ENCODE peak calls at places on chromosome 1, in five cellular contexts. S is A549, W is HepG2, K is endothelial cell of umbilical vein, V is K562. T is an unnamed sample.

GRCh38 chr1:40592107-40592773 is 60.8 kb downstream of the ZNF684 start:
- DNase-seq in S (peak), W (peak), K (peak), V (peak), T (peak)

GRCh38 chr1:42922687-42923366 is 35.8 kb downstream of the SLC2A1 start:
- DNase-seq in S (peak), W (peak), K (peak), V (peak), T (peak)

GRCh38 chr1:202291961-202292712 is 49.6 kb downstream of the UBE2T start:
- DNase-seq in S (peak), W (no peak), K (peak), V (no peak), T (no peak)

GRCh38 chr1:227961651-227962050 is 13.9 kb upstream of the WNT9A start:
- DNase-seq in S (no peak), W (no peak), K (no peak), V (no peak), T (peak)

GRCh38 chr1:208387908-208388756 is 143.9 kb upstream of the PLXNA2 start:
- DNase-seq in S (no peak), W (no peak), K (no peak), V (no peak), T (no peak)

GRCh38 chr1:9317591-9318331 is 25.1 kb downstream of the SPSB1 start:
- DNase-seq in S (peak), W (no peak), K (peak), V (no peak), T (no peak)

GRCh38 chr1:67174716-67175284 is 8.5 kb downstream of the IL23R start:
- DNase-seq in S (no peak), W (no peak), K (no peak), V (no peak), T (no peak)

GRCh38 chr1:1101503-1101902 is 14.4 kb downstream of the C1orf159 start:
- DNase-seq in S (no peak), W (no peak), K (no peak), V (no peak), T (no peak)

GRCh38 chr1:197958861-197959260 is 41.7 kb downstream of the LHX9 start:
- DNase-seq in S (no peak), W (no peak), K (no peak), V (no peak), T (no peak)

GRCh38 chr1:82994866-82995370 is 1004.0 kb downstream of the TTLL7 start:
- DNase-seq in S (no peak), W (no peak), K (no peak), V (no peak), T (no peak)

GRCh38 chr1:51789342-51789741 is 89.2 kb downstream of the NRDC start:
- DNase-seq in S (no peak), W (no peak), K (no peak), V (no peak), T (no peak)

GRCh38 chr1:230265200-230266115 is 160.7 kb downstream of the PGBD5 start:
- DNase-seq in S (no peak), W (no peak), K (no peak), V (no peak), T (no peak)

GRCh38 chr1:8477199-8477982 is 159.5 kb downstream of the SLC45A1 start:
- DNase-seq in S (no peak), W (no peak), K (no peak), V (no peak), T (no peak)

GRCh38 chr1:101283443-101283842 is 46.6 kb downstream of the S1PR1 start:
- DNase-seq in S (no peak), W (no peak), K (no peak), V (peak), T (no peak)

GRCh38 chr1:64532646-64533045 is 62.7 kb downstream of the CACHD1 start:
- DNase-seq in S (no peak), W (no peak), K (no peak), V (no peak), T (no peak)

GRCh38 chr1:68963353-68963752 is 466.5 kb upstream of the DEPDC1 start:
- DNase-seq in S (no peak), W (no peak), K (no peak), V (no peak), T (no peak)

GRCh38 chr1:231590453-231591198 is 36.0 kb upstream of the DISC1 start:
- DNase-seq in S (peak), W (peak), K (peak), V (peak), T (peak)

GRCh38 chr1:82260051-82260450 is 459.3 kb downstream of the ADGRL2 start:
- DNase-seq in S (no peak), W (no peak), K (peak), V (no peak), T (no peak)

GRCh38 chr1:171263915-171264314 is 15.6 kb downstream of the FMO1 start:
- DNase-seq in S (no peak), W (no peak), K (no peak), V (no peak), T (no peak)

GRCh38 chr1:63294797-63295594 is 27.4 kb upstream of the FOXD3 start:
- DNase-seq in S (no peak), W (no peak), K (no peak), V (no peak), T (no peak)

GRCh38 chr1:165645654-165646366 is 14.8 kb downstream of the MGST3 start:
- DNase-seq in S (peak), W (peak), K (no peak), V (peak), T (no peak)

GRCh38 chr1:71658295-71658694 is 577.5 kb upstream of the ZRANB2 start:
- DNase-seq in S (no peak), W (no peak), K (no peak), V (no peak), T (no peak)

GRCh38 chr1:23194119-23194984 is 22.9 kb downstream of the HTR1D start:
- DNase-seq in S (peak), W (no peak), K (no peak), V (no peak), T (no peak)

GRCh38 chr1:170881268-170882265 is 53.8 kb upstream of the MROH9 start:
- DNase-seq in S (peak), W (no peak), K (peak), V (no peak), T (peak)

GRCh38 chr1:53076721-53077598 is 14.9 kb downstream of the PODN start:
- DNase-seq in S (no peak), W (no peak), K (no peak), V (no peak), T (no peak)

GRCh38 chr1:203534012-203534411 is 40.1 kb downstream of the OPTC start:
- DNase-seq in S (no peak), W (no peak), K (no peak), V (no peak), T (no peak)

GRCh38 chr1:203536575-203536974 is 42.6 kb downstream of the OPTC start:
- DNase-seq in S (no peak), W (no peak), K (no peak), V (no peak), T (no peak)

GRCh38 chr1:203536981-203537455 is 43.1 kb downstream of the OPTC start:
- DNase-seq in S (peak), W (peak), K (no peak), V (no peak), T (peak)

GRCh38 chr1:203537806-203538464 is 44.0 kb downstream of the OPTC start:
- DNase-seq in S (peak), W (peak), K (no peak), V (no peak), T (no peak)

GRCh38 chr1:203534526-203534925 is 40.6 kb downstream of the OPTC start:
- DNase-seq in S (peak), W (no peak), K (no peak), V (no peak), T (no peak)
- TF ChIP-seq MAX in S (peak), W (no peak), K (no peak), V (no peak), T (no peak)

DNA sequence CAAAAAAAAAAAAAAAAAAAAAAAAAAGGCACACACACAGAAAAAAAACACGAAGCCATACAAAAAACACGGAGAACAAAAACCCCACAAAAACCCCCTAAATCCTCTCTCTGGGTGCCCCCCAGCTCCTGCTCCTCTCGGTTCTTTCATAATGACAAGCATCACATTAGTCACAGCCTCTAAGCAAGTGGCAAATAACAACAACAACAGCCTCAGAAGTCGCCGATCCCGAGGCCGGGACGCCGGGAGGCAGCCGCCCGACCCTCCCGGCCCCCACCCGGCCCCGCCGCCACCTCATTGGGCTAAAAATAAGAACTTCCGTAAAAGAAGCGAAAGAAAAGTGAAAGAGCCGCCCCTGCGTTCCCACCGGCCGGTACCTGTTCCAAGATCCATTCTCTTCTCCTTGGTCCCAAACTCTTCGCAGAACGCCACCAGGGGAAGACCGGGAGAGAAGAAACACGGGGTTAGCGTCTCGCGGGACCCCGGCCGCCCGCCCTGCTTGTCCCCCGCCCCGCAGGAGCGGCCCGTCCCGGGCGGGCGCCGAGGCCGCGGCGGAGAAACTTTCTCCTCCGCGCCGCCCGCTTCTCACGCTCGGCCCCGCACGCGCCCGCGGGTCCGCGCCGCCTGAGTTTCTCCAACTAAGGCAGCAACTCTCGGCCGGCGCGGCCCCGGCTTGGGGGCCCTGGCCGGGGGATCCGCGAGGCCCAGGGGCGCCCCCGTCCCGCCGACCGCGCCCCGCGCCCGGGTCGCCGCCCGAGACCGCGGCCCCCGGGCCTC is 102.8 kb downstream of the CASZ1 start:
- DNase-seq in S (no peak), W (no peak), K (peak), V (peak), T (peak)
- TF ChIP-seq MYC in S (no peak), W (no peak), K (no peak), V (no peak), T (no peak)

DNA sequence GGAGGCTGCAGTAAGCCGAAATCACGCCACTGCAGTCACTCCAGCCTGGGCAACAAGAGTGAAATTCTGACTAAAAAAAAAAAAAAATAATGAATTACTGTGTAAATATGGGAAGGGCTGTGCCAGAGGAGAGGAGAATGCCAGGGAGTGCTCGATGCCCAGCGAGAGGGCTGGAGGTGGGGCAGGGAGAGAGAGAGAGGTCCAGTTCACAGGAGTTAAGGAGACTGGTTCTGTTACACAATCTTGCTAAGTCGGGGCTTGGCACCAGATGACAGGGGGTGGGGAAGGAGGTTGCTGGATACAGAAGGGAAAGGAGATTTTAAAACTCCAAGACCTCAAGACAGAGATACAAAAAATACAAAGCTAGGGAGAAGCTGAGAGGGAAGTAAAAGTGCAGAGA is 1.2 kb downstream of the SELENBP1 start:
- DNase-seq in S (peak), W (no peak), K (no peak), V (no peak), T (no peak)
- TF ChIP-seq POLR2A in S (no peak), W (no peak), K (no peak), V (no peak), T (no peak)

GRCh38 chr1:156746381-156746715 is 5.1 kb downstream of the HDGF start:
- DNase-seq in S (no peak), W (no peak), K (peak), V (no peak), T (no peak)

GRCh38 chr1:156744786-156745419 is 4.0 kb upstream of the MRPL24 start:
- DNase-seq in S (no peak), W (no peak), K (no peak), V (no peak), T (no peak)

GRCh38 chr1:156748670-156749428 is 2.6 kb downstream of the HDGF start:
- DNase-seq in S (peak), W (peak), K (peak), V (no peak), T (peak)

GRCh38 chr1:156747737-156748669 is 3.5 kb downstream of the HDGF start:
- DNase-seq in S (no peak), W (no peak), K (peak), V (no peak), T (no peak)

DNA sequence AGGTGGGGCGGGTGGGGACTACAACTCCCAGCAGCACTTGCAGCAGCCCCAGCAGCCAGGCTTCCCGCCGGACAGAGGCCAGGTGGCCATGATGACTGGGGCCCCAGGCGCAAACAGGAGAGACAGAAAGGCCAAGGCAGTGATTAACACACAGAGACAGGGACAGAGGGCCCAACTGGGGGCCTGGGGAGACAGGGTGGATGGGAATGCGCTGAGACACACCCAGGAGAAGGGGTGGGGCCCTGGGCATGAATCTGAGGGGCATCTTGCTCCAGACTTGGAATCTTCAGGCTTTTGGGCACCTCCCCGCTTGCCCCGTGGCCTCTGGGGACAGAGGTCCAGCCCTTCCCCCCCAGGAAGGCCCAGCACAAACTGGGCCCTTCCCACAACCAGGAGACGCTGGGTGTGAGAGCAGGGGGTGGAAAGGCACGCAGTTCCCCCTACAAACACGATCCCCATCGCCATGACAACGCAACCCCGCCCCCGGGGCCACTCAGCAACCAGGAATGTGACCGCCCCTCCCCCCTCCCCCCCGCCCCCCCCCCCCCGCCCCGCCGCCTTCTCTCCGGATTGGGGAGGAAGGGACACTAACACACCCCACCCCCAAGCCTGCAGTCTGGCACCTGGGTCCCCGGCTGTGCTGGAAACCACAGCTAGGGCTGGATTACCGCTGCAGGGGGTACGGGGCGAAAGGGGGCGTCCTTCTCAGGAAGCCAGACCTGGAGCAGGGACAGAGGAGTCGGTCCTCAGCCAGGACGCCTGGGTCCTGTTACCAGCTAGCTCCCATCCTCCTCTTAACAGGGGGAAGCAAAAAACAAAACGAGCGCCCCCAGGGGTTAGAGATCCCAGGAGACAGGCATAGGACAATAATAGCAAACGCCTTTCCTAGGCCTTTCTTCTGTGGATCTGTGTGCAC is 4.5 kb downstream of the HDGF start:
- DNase-seq in S (peak), W (peak), K (peak), V (peak), T (peak)
- TF ChIP-seq MAX in S (peak), W (peak), K (peak), V (no peak), T (no peak)

GRCh38 chr1:162019436-162019835 is 4.2 kb downstream of the OLFML2B start:
- DNase-seq in S (no peak), W (no peak), K (no peak), V (no peak), T (no peak)

GRCh38 chr1:162021124-162021523 is 2.5 kb downstream of the OLFML2B start:
- DNase-seq in S (no peak), W (no peak), K (no peak), V (no peak), T (no peak)

GRCh38 chr1:162019006-162019405 is 4.7 kb downstream of the OLFML2B start:
- DNase-seq in S (no peak), W (no peak), K (peak), V (no peak), T (no peak)

GRCh38 chr1:162018418-162018817 is 5.3 kb downstream of the OLFML2B start:
- DNase-seq in S (no peak), W (no peak), K (no peak), V (no peak), T (no peak)

GRCh38 chr1:162020145-162020544 is 3.5 kb downstream of the OLFML2B start:
- DNase-seq in S (no peak), W (no peak), K (no peak), V (no peak), T (no peak)
- TF ChIP-seq MYC in S (no peak), W (no peak), K (no peak), V (no peak), T (no peak)

DNA sequence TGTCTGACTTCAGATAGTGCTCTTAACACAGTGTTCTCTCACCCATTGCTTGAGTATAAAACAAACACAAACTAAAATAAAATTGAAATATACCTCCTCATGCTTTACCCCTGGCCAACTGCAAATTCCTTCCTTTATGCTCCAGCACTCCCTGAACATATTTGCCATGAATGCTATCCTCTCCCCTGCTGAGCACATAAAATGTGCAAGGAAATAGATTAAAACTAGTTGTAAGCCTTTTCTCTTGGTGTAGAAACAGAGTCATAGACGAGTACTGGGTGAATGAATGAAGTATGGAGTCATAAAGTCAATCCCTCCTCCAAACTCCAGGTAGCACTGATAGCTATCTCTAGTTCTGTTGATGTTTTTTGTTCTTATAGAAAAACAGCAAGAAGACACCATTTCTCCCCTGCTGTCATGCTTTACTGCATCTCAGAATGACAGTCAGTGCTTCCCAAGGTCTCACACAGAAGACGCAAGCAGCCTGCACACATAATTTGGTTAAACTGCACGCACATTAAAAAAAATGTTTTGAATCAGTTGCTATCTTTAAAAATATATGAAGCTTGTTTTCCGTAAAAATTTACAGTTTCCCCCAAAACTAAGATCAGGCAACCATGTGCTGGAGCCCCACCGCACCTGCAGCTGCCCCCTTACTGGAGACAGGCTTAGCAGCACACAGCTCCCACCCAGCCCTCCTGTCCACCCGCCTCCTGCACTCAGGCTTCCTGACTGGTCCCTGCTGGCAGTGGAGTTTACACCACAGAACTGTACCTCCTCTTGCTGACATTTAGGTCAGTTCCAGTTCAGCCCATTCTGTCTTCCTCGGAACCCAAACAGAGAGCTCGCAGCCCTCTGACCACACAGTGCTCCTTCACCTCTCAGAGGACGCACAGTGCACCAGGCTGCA is 2.3 kb downstream of the GPR161 start:
- DNase-seq in S (no peak), W (no peak), K (no peak), V (no peak), T (no peak)
- TF ChIP-seq POLR2A in S (no peak), W (no peak), K (no peak), V (no peak), T (no peak)

GRCh38 chr1:15501208-15502032 is 22.6 kb downstream of the CASP9 start:
- DNase-seq in S (peak), W (peak), K (peak), V (peak), T (peak)
- TF ChIP-seq MAX in S (no peak), W (no peak), K (no peak), V (no peak), T (peak)

GRCh38 chr1:94160811-94161210 is 39.9 kb upstream of the ABCA4 start:
- DNase-seq in S (peak), W (peak), K (peak), V (no peak), T (no peak)
- TF ChIP-seq MYC in S (no peak), W (no peak), K (no peak), V (no peak), T (no peak)

DNA sequence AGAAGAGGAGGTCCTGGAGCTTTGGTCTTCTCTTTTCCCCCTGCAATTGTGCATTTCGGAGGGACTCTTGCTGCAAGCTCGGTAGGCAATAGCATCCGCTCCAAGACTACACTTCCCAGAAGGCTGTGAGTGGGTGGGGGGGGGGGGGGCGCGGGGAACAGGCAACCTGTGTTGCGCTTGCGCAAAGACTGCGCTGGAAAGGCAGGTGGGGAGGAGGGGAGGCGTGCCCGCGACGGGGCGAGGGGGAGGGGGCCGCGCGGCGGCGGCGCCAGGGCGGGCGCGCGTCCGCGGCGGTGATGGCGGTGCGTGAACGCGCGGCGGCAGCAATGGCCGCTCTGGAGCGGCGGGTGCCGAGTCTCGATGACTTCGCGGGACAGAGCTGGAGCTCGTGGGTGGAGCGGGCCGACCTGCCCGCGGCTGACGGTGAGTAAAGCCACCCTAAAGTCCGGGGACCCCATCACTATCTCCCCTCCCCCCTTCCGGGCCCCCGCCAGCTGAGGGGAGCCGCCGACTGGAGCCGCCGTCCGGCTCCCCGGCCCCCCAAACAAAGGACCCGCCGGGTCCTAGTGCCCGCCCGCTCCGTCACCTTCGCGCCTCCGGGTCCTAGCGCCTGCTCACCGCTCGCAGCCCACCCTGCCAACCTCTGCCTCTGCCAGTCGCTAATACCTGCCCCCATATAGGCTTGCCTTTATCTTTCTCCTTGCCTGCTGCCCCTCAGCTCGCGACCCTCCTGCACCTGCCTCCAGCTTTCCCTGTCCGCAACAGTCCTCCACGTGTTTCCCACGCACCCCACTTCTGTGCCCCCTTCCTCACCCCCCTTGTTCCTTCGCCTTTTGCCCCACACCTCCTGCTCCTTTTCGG is at the start of gene ATXN7L2:
- DNase-seq in S (peak), W (peak), K (peak), V (peak), T (peak)
- TF ChIP-seq POLR2A in S (peak), W (peak), K (peak), V (peak), T (peak)

T was measured in NB4.